ENCODE peak calls at places on chromosomes 2 and 18, in seven cellular contexts. L, O, D, Y, C, B and P are unnamed samples.

GRCh38 chr18:80171190-80171872 is 62.3 kb downstream of the ADNP2 start:
- DNase-seq in D (peak), L (no peak), C (no peak), B (peak), O (peak), Y (peak), P (no peak)

GRCh38 chr18:45173327-45173726 is 441.9 kb upstream of the SLC14A2 start:
- DNase-seq in O (no peak), C (no peak), D (no peak), Y (no peak), B (no peak), L (no peak), P (no peak)

GRCh38 chr18:43442571-43442970 is 165.3 kb upstream of the SYT4 start:
- DNase-seq in C (no peak), L (no peak), B (no peak), D (no peak), O (peak), Y (no peak), P (no peak)

GRCh38 chr2:206442854-206443734 is at the start of gene ADAM23:
- DNase-seq in C (no peak), O (peak), L (no peak), Y (no peak), B (peak), D (peak), P (peak)

GRCh38 chr2:120594856-120595685 is 140.6 kb upstream of the GLI2 start:
- DNase-seq in D (peak), Y (no peak), L (peak), O (no peak), C (no peak), B (no peak), P (no peak)

GRCh38 chr18:24976502-24976901 is 375.5 kb downstream of the ZNF521 start:
- DNase-seq in B (no peak), Y (no peak), O (no peak), C (no peak), L (no peak), D (no peak), P (no peak)

GRCh38 chr2:8581048-8581561 is 100.8 kb upstream of the ID2 start:
- DNase-seq in L (no peak), D (no peak), Y (peak), C (no peak), O (no peak), B (no peak), P (no peak)

GRCh38 chr2:86747708-86748627 is 27.9 kb downstream of the RMND5A start:
- DNase-seq in L (peak), O (peak), D (peak), C (peak), B (peak), Y (no peak), P (no peak)

GRCh38 chr2:101745711-101746694 is 48.5 kb downstream of the MAP4K4 start:
- DNase-seq in C (peak), Y (no peak), D (no peak), B (no peak), O (peak), L (no peak), P (no peak)

GRCh38 chr2:17413031-17413430 is 105.2 kb downstream of the RAD51AP2 start:
- DNase-seq in L (no peak), D (no peak), O (no peak), B (no peak), Y (no peak), C (peak), P (no peak)

GRCh38 chr18:43271593-43272432 is 5.5 kb downstream of the SYT4 start:
- DNase-seq in O (peak), L (peak), Y (no peak), D (peak), C (peak), B (peak), P (no peak)

GRCh38 chr2:26590960-26591618 is 50.1 kb downstream of the CIB4 start:
- DNase-seq in Y (no peak), L (no peak), B (no peak), O (no peak), C (no peak), D (no peak), P (no peak)

GRCh38 chr2:40317047-40317446 is 134.8 kb downstream of the SLC8A1 start:
- DNase-seq in Y (no peak), L (no peak), O (peak), D (no peak), C (no peak), B (no peak), P (no peak)

GRCh38 chr2:124880995-124881394 is 855.9 kb downstream of the CNTNAP5 start:
- DNase-seq in B (no peak), C (no peak), O (no peak), D (no peak), Y (no peak), L (no peak), P (no peak)

GRCh38 chr2:38622210-38622609 is 19.5 kb upstream of the HNRNPLL start:
- DNase-seq in O (no peak), B (no peak), Y (no peak), D (peak), C (no peak), L (no peak), P (no peak)

GRCh38 chr2:231189571-231190495 is 8.6 kb upstream of the ARMC9 start:
- DNase-seq in D (no peak), O (peak), B (no peak), L (no peak), Y (peak), C (no peak), P (no peak)